ENCODE peak calls at places on chromosomes 3 and 15, in six cellular contexts. L is GM12878, J is A549, F is HepG2, G is endothelial cell of umbilical vein, M is K562. Q is an unnamed sample.

GRCh38 chr3:171415070-171415469 is 45.1 kb downstream of the TNIK start:
- DNase-seq in L (no peak), G (no peak), M (no peak), F (no peak), J (no peak), Q (peak; percentile 12)

GRCh38 chr15:72156928-72157327 is 38.7 kb downstream of the SENP8 start:
- DNase-seq in G (no peak), L (no peak), F (no peak), J (no peak), M (no peak), Q (peak; percentile 35)

GRCh38 chr15:38521316-38521715 is 43.3 kb downstream of the RASGRP1 start:
- DNase-seq in M (no peak), G (no peak), J (no peak), F (no peak), L (no peak), Q (no peak)

GRCh38 chr3:37862219-37862711 is 585 bp downstream of the CTDSPL start:
- DNase-seq in F (no peak), M (peak; percentile 50), L (no peak), J (peak; percentile 21), G (no peak), Q (no peak)

GRCh38 chr3:188123170-188123920 is 30.6 kb upstream of the LPP start:
- DNase-seq in G (no peak), L (no peak), M (no peak), F (peak; percentile 95), J (no peak), Q (peak; percentile 18)

GRCh38 chr3:159860727-159861126 is 127.9 kb upstream of the IL12A start:
- DNase-seq in G (peak; percentile 91), J (no peak), F (no peak), M (no peak), L (no peak), Q (peak; percentile 7)

GRCh38 chr3:46193436-46193835 is 14.7 kb downstream of the CCR1 start:
- DNase-seq in J (no peak), L (no peak), F (no peak), G (no peak), M (no peak), Q (peak; percentile 70)

GRCh38 chr3:157088506-157089454 is 71.2 kb downstream of the CCNL1 start:
- DNase-seq in L (peak; percentile 93), M (peak; percentile 94), G (peak; percentile 96), J (peak; percentile 97), F (peak; percentile 91), Q (peak; percentile 93)

GRCh38 chr3:150469031-150469930 is 61.2 kb downstream of the TSC22D2 start:
- DNase-seq in L (no peak), M (peak; percentile 89), J (peak; percentile 80), G (peak; percentile 88), F (peak; percentile 39), Q (peak; percentile 20)

GRCh38 chr15:87224409-87224808 is 1032.1 kb downstream of the NTRK3 start:
- DNase-seq in M (no peak), J (no peak), F (no peak), G (no peak), L (no peak), Q (no peak)

GRCh38 chr3:126370606-126371005 is 13.4 kb upstream of the KLF15 start:
- DNase-seq in J (no peak), M (no peak), G (no peak), F (no peak), L (no peak), Q (no peak)

GRCh38 chr3:63940389-63940757 is 28.2 kb upstream of the SCAANT1 start:
- DNase-seq in L (no peak), G (no peak), F (no peak), M (no peak), J (no peak), Q (no peak)

GRCh38 chr3:37279226-37279625 is 104.8 kb upstream of the LRRFIP2 start:
- DNase-seq in F (no peak), L (no peak), J (no peak), M (no peak), G (no peak), Q (no peak)

GRCh38 chr3:187064210-187065115 is 74.8 kb downstream of the RPL39L start:
- DNase-seq in M (no peak), F (peak; percentile 65), J (no peak), G (no peak), L (no peak), Q (peak; percentile 62)

GRCh38 chr3:185717121-185717520 is 107.7 kb downstream of the IGF2BP2 start:
- DNase-seq in G (peak; percentile 39), L (no peak), M (no peak), J (no peak), F (no peak), Q (peak; percentile 16)

GRCh38 chr3:160374472-160374871 is 24.6 kb downstream of the IFT80 start:
- DNase-seq in J (no peak), M (no peak), F (no peak), G (no peak), L (no peak), Q (no peak)

GRCh38 chr3:148606979-148607378 is 90.7 kb upstream of the AGTR1 start:
- DNase-seq in F (no peak), L (no peak), G (no peak), M (no peak), J (no peak), Q (no peak)

GRCh38 chr15:45454825-45455224 is 67.7 kb downstream of the SLC30A4 start:
- DNase-seq in F (no peak), G (no peak), M (peak; percentile 20), J (peak; percentile 59), L (peak; percentile 45), Q (peak; percentile 92)

GRCh38 chr3:116667324-116667723 is 42.3 kb upstream of the TUSC7 start:
- DNase-seq in F (no peak), J (no peak), M (no peak), L (no peak), G (no peak), Q (no peak)

GRCh38 chr15:50096158-50096821 is 22.7 kb downstream of the ATP8B4 start:
- DNase-seq in L (no peak), G (no peak), J (no peak), M (no peak), F (no peak), Q (peak; percentile 36)

DNA sequence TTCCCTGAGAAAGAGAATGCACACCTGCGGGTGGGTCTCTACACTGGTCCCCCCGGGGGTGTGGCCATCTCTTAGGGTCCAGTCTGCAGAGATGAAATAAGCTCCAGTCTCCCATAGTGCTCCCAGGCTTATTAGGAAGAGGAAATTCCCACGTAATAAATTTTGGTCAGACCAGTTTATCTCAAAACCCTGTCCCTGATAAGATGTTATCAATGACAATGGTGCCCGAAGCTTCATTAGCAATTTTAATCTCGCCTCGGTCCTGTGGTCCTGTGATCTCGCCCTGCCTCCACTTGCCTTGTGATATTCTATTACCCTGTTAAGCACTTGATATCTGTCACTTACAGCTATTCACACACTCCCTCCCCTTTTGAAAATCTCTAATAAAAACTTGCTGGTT is 46.8 kb downstream of the OR5H15 start:
- DNase-seq in M (no peak), F (no peak), G (no peak), L (no peak), J (no peak), Q (no peak)
- TF ChIP-seq POLR2A in M (no peak), F (no peak), G (no peak), L (no peak), J (no peak), Q (no peak)

GRCh38 chr15:36940636-36941285 is 159.6 kb downstream of the MEIS2 start:
- DNase-seq in L (no peak), J (no peak), F (no peak), M (no peak), G (no peak), Q (no peak)
- TF ChIP-seq MYC in L (no peak), J (no peak), F (no peak), M (no peak), G (no peak), Q (no peak)

GRCh38 chr3:180630360-180630759 is 28.4 kb downstream of the TTC14 start:
- DNase-seq in M (no peak), J (no peak), L (no peak), G (peak; percentile 53), F (no peak), Q (no peak)

GRCh38 chr3:180631317-180631716 is 29.4 kb downstream of the TTC14 start:
- DNase-seq in J (no peak), F (no peak), L (no peak), M (no peak), G (no peak), Q (no peak)

GRCh38 chr3:180633722-180634121 is 31.8 kb downstream of the TTC14 start:
- DNase-seq in J (no peak), G (no peak), M (no peak), L (no peak), F (no peak), Q (no peak)
- TF ChIP-seq CTCF in J (no peak), G (no peak), M (peak; percentile 6), L (peak; percentile 21), F (peak; percentile 34), Q (no peak)

GRCh38 chr15:62068787-62069170 is 2.0 kb downstream of the C2CD4A start:
- DNase-seq in G (no peak), F (no peak), L (no peak), M (no peak), J (no peak), Q (no peak)

GRCh38 chr15:62067448-62068044 is 769 bp downstream of the C2CD4A start:
- DNase-seq in G (peak; percentile 47), J (no peak), F (no peak), M (no peak), L (no peak), Q (no peak)

GRCh38 chr15:62069551-62069950 is 2.8 kb downstream of the C2CD4A start:
- DNase-seq in J (no peak), M (no peak), G (no peak), F (no peak), L (no peak), Q (no peak)

GRCh38 chr15:62068071-62068786 is 1.5 kb downstream of the C2CD4A start:
- DNase-seq in L (no peak), M (peak; percentile 57), F (peak; percentile 25), G (peak; percentile 60), J (peak; percentile 29), Q (peak; percentile 81)

GRCh38 chr15:62066663-62067447 is at the start of gene C2CD4A:
- DNase-seq in F (peak; percentile 88), M (no peak), L (no peak), G (peak; percentile 81), J (peak; percentile 27), Q (peak; percentile 52)
- TF ChIP-seq POLR2A in F (peak; percentile 72), M (no peak), L (no peak), G (no peak), J (no peak), Q (no peak)

Q was measured in NB4.